ENCODE peak calls at places on chromosomes 13 and 19, in four cellular contexts. U is stimulated activated CD4-positive, alpha-beta T cell treated with anti-CD3 and anti-CD28 coated beads, Interleukin-4, amount 100 ng/mL, for 4 hours; N is HS-5; H is HCT116. M is an unnamed sample.
A peak's percentile ranks its signal among the peaks of the same experiment; 100 is the strongest.

GRCh38 chr19:58054792-58055482 is 4.1 kb upstream of the ZNF135 start:
- DNase-seq in U (no peak), N (no peak), H (no peak), M (no peak)

GRCh38 chr19:52722062-52723005 is 12.5 kb downstream of the ZNF611 start:
- DNase-seq in U (no peak), N (peak; percentile 80), H (no peak), M (peak; percentile 59)

GRCh38 chr19:47267350-47267759 is 7.3 kb upstream of the INAFM1 start:
- DNase-seq in U (no peak), N (no peak), H (no peak), M (no peak)

GRCh38 chr13:42553098-42554046 is 20.6 kb upstream of the TNFSF11 start:
- DNase-seq in U (no peak), N (no peak), H (no peak), M (no peak)

GRCh38 chr19:40279120-40279551 is 6.0 kb downstream of the AKT2 start:
- DNase-seq in U (no peak), N (no peak), H (no peak), M (no peak)

GRCh38 chr19:41699968-41700323 is 8.5 kb upstream of the CEACAM5 start:
- DNase-seq in U (no peak), N (no peak), H (no peak), M (no peak)

GRCh38 chr19:35059006-35059798 is 17.7 kb downstream of the HPN start:
- DNase-seq in U (no peak), N (no peak), H (no peak), M (no peak)

GRCh38 chr13:35164324-35164932 is 222.4 kb downstream of the NBEA start:
- DNase-seq in U (no peak), N (no peak), H (peak; percentile 15), M (no peak)

GRCh38 chr19:289651-290538 is 1.3 kb downstream of the PLPP2 start:
- DNase-seq in U (peak; percentile 46), N (peak; percentile 29), H (peak; percentile 74), M (peak; percentile 7)

GRCh38 chr13:75175575-75175974 is 306.4 kb downstream of the TBC1D4 start:
- DNase-seq in U (no peak), N (no peak), H (no peak), M (no peak)

GRCh38 chr19:38731654-38732301 is 12.5 kb downstream of the CAPN12 start:
- DNase-seq in U (no peak), N (no peak), H (no peak), M (no peak)

GRCh38 chr13:113398963-113399754 is 35.2 kb upstream of the GRTP1 start:
- DNase-seq in U (no peak), N (no peak), H (no peak), M (no peak)

GRCh38 chr19:33647146-33647545 is 25.4 kb downstream of the CHST8 start:
- DNase-seq in U (no peak), N (no peak), H (no peak), M (no peak)

GRCh38 chr19:19304186-19304975 is 15.9 kb downstream of the SUGP1 start:
- DNase-seq in U (no peak), N (no peak), H (no peak), M (no peak)

GRCh38 chr19:16445238-16446107 is 26.3 kb downstream of the EPS15L1 start:
- DNase-seq in U (no peak), N (peak; percentile 68), H (no peak), M (no peak)

GRCh38 chr19:19653597-19654147 is 9.8 kb downstream of the ATP13A1 start:
- DNase-seq in U (no peak), N (no peak), H (no peak), M (no peak)

GRCh38 chr19:48928164-48929005 is 5.1 kb upstream of the DHDH start:
- DNase-seq in U (no peak), N (no peak), H (no peak), M (no peak)

GRCh38 chr13:111251646-111252448 is 68.6 kb upstream of the TEX29 start:
- DNase-seq in U (no peak), N (no peak), H (no peak), M (no peak)

GRCh38 chr19:37362733-37363132 is 8.2 kb upstream of the ZNF527 start:
- DNase-seq in U (no peak), N (no peak), H (no peak), M (no peak)

GRCh38 chr13:98349731-98350305 is 172.7 kb upstream of the RNF113B start:
- DNase-seq in U (no peak), N (no peak), H (no peak), M (no peak)

GRCh38 chr19:44623080-44623479 is 9.7 kb downstream of the IGSF23 start:
- DNase-seq in U (no peak), N (no peak), H (no peak), M (no peak)

GRCh38 chr13:66723606-66724005 is 506.5 kb downstream of the PCDH9 start:
- DNase-seq in U (no peak), N (no peak), H (no peak), M (no peak)

GRCh38 chr13:54445453-54445852 is 1416.8 kb downstream of the OLFM4 start:
- DNase-seq in U (no peak), N (no peak), H (no peak), M (no peak)

GRCh38 chr13:84366484-84366883 is 484.2 kb upstream of the SLITRK1 start:
- DNase-seq in U (no peak), N (no peak), H (no peak), M (no peak)